ENCODE peak calls at places on chromosomes 13 and 19, in ten cellular contexts. Z, H, N, T, R, Y, L, G, B and D are unnamed samples.

GRCh38 chr13:79621902-79622301 is 140.9 kb downstream of the NDFIP2 start:
- DNase-seq in R (no peak), T (no peak), N (no peak), B (no peak), H (no peak), Z (no peak), L (no peak), Y (no peak), G (no peak), D (no peak)

GRCh38 chr13:44726777-44727176 is 150.6 kb upstream of the TSC22D1 start:
- DNase-seq in T (no peak), R (no peak), G (no peak), L (no peak), N (peak; percentile 11), H (no peak), B (no peak), Z (no peak), Y (no peak), D (no peak)

GRCh38 chr19:3285647-3286176 is 61.3 kb downstream of the CELF5 start:
- DNase-seq in R (no peak), B (peak; percentile 96), N (no peak), Y (peak; percentile 53), G (no peak), Z (no peak), L (no peak), H (no peak), T (peak; percentile 5), D (no peak)

GRCh38 chr19:16371540-16371986 is 46.9 kb downstream of the KLF2 start:
- DNase-seq in N (no peak), L (peak; percentile 48), Y (no peak), Z (no peak), H (no peak), T (no peak), B (no peak), R (peak; percentile 55), G (no peak), D (no peak)

GRCh38 chr13:28301839-28302238 is 163.5 kb downstream of the PAN3 start:
- DNase-seq in L (no peak), B (no peak), N (no peak), T (no peak), H (no peak), R (no peak), Y (no peak), G (peak; percentile 47), Z (no peak), D (no peak)

GRCh38 chr13:47841131-47841530 is 159.9 kb downstream of the SUCLA2 start:
- DNase-seq in N (no peak), G (no peak), L (no peak), Y (no peak), B (no peak), H (no peak), T (no peak), Z (no peak), R (no peak), D (no peak)

GRCh38 chr19:58547323-58548312 is 3.8 kb downstream of the TRIM28 start:
- DNase-seq in B (no peak), N (no peak), H (no peak), Z (no peak), L (no peak), Y (no peak), T (no peak), G (no peak), R (no peak), D (no peak)

GRCh38 chr13:31209172-31209818 is 9.5 kb downstream of the B3GLCT start:
- DNase-seq in L (peak; percentile 27), N (peak; percentile 58), R (peak; percentile 69), G (peak; percentile 56), B (no peak), H (peak; percentile 49), Y (no peak), T (peak; percentile 70), Z (peak; percentile 36), D (no peak)

GRCh38 chr19:18596752-18597157 is 8.2 kb downstream of the REX1BD start:
- DNase-seq in Z (no peak), T (no peak), Y (peak; percentile 81), N (peak; percentile 16), B (peak; percentile 88), H (no peak), R (peak; percentile 53), L (peak; percentile 85), G (peak; percentile 34), D (no peak)

GRCh38 chr19:11693505-11694499 is 44.9 kb downstream of the ZNF823 start:
- DNase-seq in Y (no peak), T (peak; percentile 45), H (no peak), R (no peak), Z (peak; percentile 75), G (no peak), B (no peak), N (peak; percentile 93), L (peak; percentile 47), D (peak; percentile 35)

GRCh38 chr19:49019242-49019932 is 2.5 kb upstream of the LHB start:
- DNase-seq in Z (peak; percentile 17), B (peak; percentile 92), T (no peak), N (peak; percentile 18), H (peak; percentile 52), R (peak; percentile 75), Y (peak; percentile 80), L (peak; percentile 98), G (peak; percentile 42), D (no peak)
- TF ChIP-seq CTCF in Z (peak; percentile 27), B (no peak), T (no peak), N (no peak), H (no peak), R (no peak), Y (no peak), L (no peak), G (no peak), D (peak; percentile 1)

GRCh38 chr19:4390017-4390861 is 10.1 kb downstream of the SH3GL1 start:
- DNase-seq in B (no peak), R (peak; percentile 55), G (peak; percentile 85), L (no peak), H (peak; percentile 38), T (peak; percentile 61), Z (peak; percentile 56), N (peak; percentile 55), Y (peak; percentile 54), D (peak; percentile 48)

GRCh38 chr19:4390862-4391693 is 9.3 kb downstream of the SH3GL1 start:
- DNase-seq in Y (peak; percentile 24), L (peak; percentile 53), N (no peak), Z (no peak), H (no peak), T (peak; percentile 32), G (peak; percentile 50), B (no peak), R (no peak), D (no peak)

GRCh38 chr19:4391701-4392543 is 8.4 kb downstream of the SH3GL1 start:
- DNase-seq in L (no peak), B (no peak), T (peak; percentile 89), G (peak; percentile 99), H (peak; percentile 33), N (peak; percentile 72), Y (peak; percentile 60), Z (peak; percentile 91), R (peak; percentile 53), D (no peak)

GRCh38 chr19:4396949-4397783 is 3.2 kb downstream of the SH3GL1 start:
- DNase-seq in H (no peak), B (no peak), R (no peak), T (no peak), Z (no peak), Y (peak; percentile 53), N (peak; percentile 21), G (no peak), L (no peak), D (no peak)

GRCh38 chr19:4393947-4394590 is 6.3 kb downstream of the SH3GL1 start:
- DNase-seq in G (peak; percentile 61), B (no peak), N (peak; percentile 76), H (no peak), L (no peak), Z (no peak), Y (no peak), R (no peak), T (peak; percentile 77), D (no peak)
- H3K4me3 ChIP-seq in G (no peak overlapping the region), B (no peak overlapping the region), N (peak overlapping the region; percentile 34), H (no peak overlapping the region), L (no peak overlapping the region), Z (no peak overlapping the region), Y (no peak overlapping the region), R (no peak overlapping the region), T (no peak overlapping the region), D (no peak overlapping the region)

DNA sequence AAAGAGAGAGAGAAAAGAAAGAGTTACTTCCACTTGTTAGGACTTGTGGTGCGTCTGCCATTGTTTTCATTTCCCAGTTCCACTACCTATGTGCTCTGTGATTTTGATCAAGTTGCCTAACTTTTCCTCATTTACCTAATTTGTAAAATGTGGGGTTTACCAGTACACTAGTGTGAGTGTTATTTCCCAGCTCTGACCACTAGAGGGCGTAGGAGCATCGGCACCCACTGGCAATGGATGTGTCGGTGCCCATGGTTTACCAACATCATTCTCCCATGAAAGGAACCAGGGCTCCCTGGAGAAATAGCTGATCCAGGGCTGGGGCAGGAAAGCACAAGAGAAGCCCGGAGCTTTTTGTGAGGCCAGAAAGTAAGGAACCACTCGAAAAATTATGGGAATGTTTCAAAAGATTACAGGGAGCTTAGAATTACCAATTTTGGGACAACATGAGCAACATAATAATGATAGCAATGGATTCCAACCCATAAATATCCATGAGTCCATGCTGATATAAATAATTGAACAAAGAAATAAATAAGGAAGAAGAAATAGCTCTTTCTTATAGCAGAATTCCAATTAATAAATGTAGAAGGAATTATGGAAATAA is 15.1 kb upstream of the CEACAM4 start:
- DNase-seq in L (peak; percentile 80), R (no peak), H (no peak), T (peak; percentile 20), B (peak; percentile 69), N (peak; percentile 49), Y (peak; percentile 56), G (peak; percentile 54), Z (peak; percentile 37), D (no peak)
- TF ChIP-seq CTCF in L (peak; percentile 54), R (peak; percentile 89), H (no peak), T (peak; percentile 86), B (peak; percentile 85), N (peak; percentile 94), Y (peak; percentile 61), G (peak; percentile 83), Z (peak; percentile 77), D (peak; percentile 81)

GRCh38 chr13:40697711-40698110 is 31.3 kb upstream of the FOXO1 start:
- DNase-seq in T (no peak), H (no peak), R (no peak), L (no peak), N (no peak), G (no peak), Y (no peak), B (no peak), Z (no peak), D (no peak)
- H3K4me3 ChIP-seq in T (no peak overlapping the region), H (no peak overlapping the region), R (no peak overlapping the region), L (no peak overlapping the region), N (no peak overlapping the region), G (no peak overlapping the region), Y (no peak overlapping the region), B (no peak overlapping the region), Z (no peak overlapping the region), D (no peak overlapping the region)

DNA sequence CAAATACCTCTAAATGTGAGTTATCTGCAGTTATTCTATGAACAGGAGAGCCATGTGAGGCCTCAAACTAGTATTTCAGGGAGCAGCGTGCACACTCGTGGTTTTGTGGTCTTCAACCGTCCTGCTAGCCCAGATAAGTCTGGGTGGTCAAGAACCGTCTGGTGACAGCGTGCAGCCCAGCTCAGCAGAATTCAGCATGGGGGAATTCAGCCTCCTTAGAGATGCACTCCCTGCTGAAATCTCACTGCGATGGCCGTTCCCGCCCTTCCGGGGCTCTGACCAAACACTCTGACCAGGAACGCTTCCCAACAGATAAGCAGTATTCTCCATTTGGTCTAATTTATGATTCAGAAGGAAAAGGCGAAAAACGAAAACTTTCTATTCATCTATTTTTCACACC is 3.1 kb downstream of the ANKRD27 start:
- DNase-seq in N (no peak), Z (no peak), Y (no peak), R (no peak), T (peak; percentile 51), B (no peak), G (no peak), H (no peak), L (no peak), D (no peak)
- TF ChIP-seq CTCF in N (no peak), Z (no peak), Y (no peak), R (no peak), T (no peak), B (no peak), G (no peak), H (no peak), L (no peak), D (no peak)